ENCODE peak calls at places on chromosomes 12 and 14, in eight cellular contexts. I, L, Q, R, A, K, P and N are unnamed samples.

GRCh38 chr12:51721281-51721940 is 127.1 kb downstream of the FIGNL2 start:
- DNase-seq in I (no peak), L (peak; percentile 61), Q (no peak), R (peak; percentile 5), A (peak; percentile 29), K (no peak), P (peak; percentile 83), N (no peak)

GRCh38 chr14:20730921-20731320 is 14.8 kb upstream of the EDDM3A start:
- DNase-seq in I (no peak), L (no peak), Q (no peak), R (no peak), A (no peak), K (no peak), P (no peak), N (no peak)

GRCh38 chr12:46675736-46676135 is 150.1 kb downstream of the SLC38A4 start:
- DNase-seq in I (peak; percentile 57), L (peak; percentile 58), Q (no peak), R (peak; percentile 25), A (peak; percentile 62), K (no peak), P (peak; percentile 74), N (no peak)

GRCh38 chr12:121837680-121838079 is 21.0 kb downstream of the HPD start:
- DNase-seq in I (no peak), L (no peak), Q (no peak), R (no peak), A (no peak), K (no peak), P (no peak), N (no peak)

GRCh38 chr12:113555226-113555625 is 83.6 kb upstream of the LHX5 start:
- DNase-seq in I (no peak), L (no peak), Q (no peak), R (no peak), A (no peak), K (no peak), P (no peak), N (no peak)

GRCh38 chr12:11943919-11944318 is 126.8 kb upstream of the BCL2L14 start:
- DNase-seq in I (no peak), L (no peak), Q (no peak), R (no peak), A (no peak), K (no peak), P (no peak), N (no peak)

GRCh38 chr12:46461907-46462605 is 89.5 kb upstream of the SLC38A2 start:
- DNase-seq in I (no peak), L (peak; percentile 14), Q (no peak), R (no peak), A (no peak), K (no peak), P (no peak), N (no peak)

GRCh38 chr12:15592934-15593333 is 196.3 kb downstream of the EPS8 start:
- DNase-seq in I (no peak), L (no peak), Q (no peak), R (no peak), A (peak; percentile 44), K (no peak), P (no peak), N (no peak)

GRCh38 chr14:66281036-66281776 is 205.0 kb upstream of the CCDC196 start:
- DNase-seq in I (no peak), L (no peak), Q (no peak), R (no peak), A (peak; percentile 24), K (peak; percentile 79), P (peak; percentile 83), N (no peak)

GRCh38 chr12:115998119-115998633 is 279.3 kb downstream of the MED13L start:
- DNase-seq in I (peak; percentile 21), L (peak; percentile 59), Q (no peak), R (peak; percentile 34), A (peak; percentile 79), K (no peak), P (no peak), N (peak; percentile 50)

GRCh38 chr12:58656254-58657009 is 263.9 kb downstream of the LRIG3 start:
- DNase-seq in I (no peak), L (no peak), Q (no peak), R (no peak), A (no peak), K (no peak), P (no peak), N (no peak)

GRCh38 chr14:102554835-102555819 is 37.3 kb upstream of the RCOR1 start:
- DNase-seq in I (peak; percentile 34), L (peak; percentile 75), Q (peak; percentile 28), R (peak; percentile 59), A (no peak), K (no peak), P (peak; percentile 82), N (no peak)

GRCh38 chr12:48454675-48455074 is 17.7 kb upstream of the ANP32D start:
- DNase-seq in I (peak; percentile 24), L (no peak), Q (no peak), R (peak; percentile 34), A (peak; percentile 57), K (no peak), P (no peak), N (peak; percentile 31)

GRCh38 chr14:104426771-104427125 is 152.8 kb upstream of the C14orf180 start:
- DNase-seq in I (no peak), L (no peak), Q (no peak), R (no peak), A (no peak), K (peak; percentile 56), P (no peak), N (no peak)

GRCh38 chr12:47235258-47236040 is 155.7 kb upstream of the AMIGO2 start:
- DNase-seq in I (no peak), L (no peak), Q (no peak), R (no peak), A (no peak), K (no peak), P (no peak), N (no peak)

GRCh38 chr12:113222730-113223531 is 1.7 kb downstream of the TPCN1 start:
- DNase-seq in I (no peak), L (no peak), Q (no peak), R (peak; percentile 22), A (peak; percentile 94), K (no peak), P (peak; percentile 89), N (peak; percentile 50)

GRCh38 chr12:7915911-7916403 is 20.0 kb downstream of the SLC2A3 start:
- DNase-seq in I (no peak), L (no peak), Q (no peak), R (no peak), A (no peak), K (no peak), P (no peak), N (no peak)

GRCh38 chr12:203462-204260 is 10.3 kb downstream of the SLC6A12 start:
- DNase-seq in I (no peak), L (peak; percentile 75), Q (no peak), R (no peak), A (no peak), K (no peak), P (no peak), N (no peak)

GRCh38 chr14:23186913-23187654 is 3.6 kb upstream of the SLC7A8 start:
- DNase-seq in I (peak; percentile 32), L (peak; percentile 66), Q (no peak), R (peak; percentile 22), A (peak; percentile 83), K (no peak), P (no peak), N (peak; percentile 56)

GRCh38 chr12:47949441-47950341 is 13.7 kb upstream of the TMEM106C start:
- DNase-seq in I (peak; percentile 58), L (peak; percentile 85), Q (peak; percentile 40), R (peak; percentile 31), A (peak; percentile 77), K (no peak), P (peak; percentile 92), N (no peak)

GRCh38 chr14:60266021-60266937 is 17.3 kb downstream of the PPM1A start:
- DNase-seq in I (no peak), L (no peak), Q (no peak), R (peak; percentile 22), A (peak; percentile 39), K (no peak), P (no peak), N (peak; percentile 46)

GRCh38 chr14:29926228-29926627 is 1.4 kb downstream of the PRKD1 start:
- DNase-seq in I (no peak), L (peak; percentile 39), Q (no peak), R (no peak), A (no peak), K (no peak), P (no peak), N (no peak)
- H3K4me3 ChIP-seq in I (peak overlapping the region; percentile 87), L (peak overlapping the region; percentile 99), Q (no peak overlapping the region), R (no peak overlapping the region), A (peak overlapping the region; percentile 96), K (peak overlapping the region; percentile 93), P (peak overlapping the region; percentile 75), N (no peak overlapping the region)

GRCh38 chr12:128381961-128382360 is 115.0 kb downstream of the TMEM132C start:
- DNase-seq in I (no peak), L (no peak), Q (no peak), R (no peak), A (no peak), K (no peak), P (no peak), N (no peak)
- H3K4me3 ChIP-seq in I (no peak overlapping the region), L (no peak overlapping the region), Q (no peak overlapping the region), R (no peak overlapping the region), A (no peak overlapping the region), K (no peak overlapping the region), P (no peak overlapping the region), N (no peak overlapping the region)

GRCh38 chr12:32451816-32452215 is 52.5 kb downstream of the FGD4 start:
- DNase-seq in I (no peak), L (no peak), Q (no peak), R (no peak), A (no peak), K (no peak), P (no peak), N (no peak)

GRCh38 chr12:32454075-32454474 is 54.7 kb downstream of the FGD4 start:
- DNase-seq in I (no peak), L (no peak), Q (no peak), R (no peak), A (peak; percentile 74), K (no peak), P (no peak), N (no peak)

GRCh38 chr12:32457251-32458025 is 58.1 kb downstream of the FGD4 start:
- DNase-seq in I (peak; percentile 21), L (no peak), Q (no peak), R (no peak), A (peak; percentile 24), K (no peak), P (no peak), N (no peak)

GRCh38 chr12:32454866-32455265 is 55.5 kb downstream of the FGD4 start:
- DNase-seq in I (no peak), L (no peak), Q (no peak), R (no peak), A (no peak), K (no peak), P (no peak), N (no peak)

DNA sequence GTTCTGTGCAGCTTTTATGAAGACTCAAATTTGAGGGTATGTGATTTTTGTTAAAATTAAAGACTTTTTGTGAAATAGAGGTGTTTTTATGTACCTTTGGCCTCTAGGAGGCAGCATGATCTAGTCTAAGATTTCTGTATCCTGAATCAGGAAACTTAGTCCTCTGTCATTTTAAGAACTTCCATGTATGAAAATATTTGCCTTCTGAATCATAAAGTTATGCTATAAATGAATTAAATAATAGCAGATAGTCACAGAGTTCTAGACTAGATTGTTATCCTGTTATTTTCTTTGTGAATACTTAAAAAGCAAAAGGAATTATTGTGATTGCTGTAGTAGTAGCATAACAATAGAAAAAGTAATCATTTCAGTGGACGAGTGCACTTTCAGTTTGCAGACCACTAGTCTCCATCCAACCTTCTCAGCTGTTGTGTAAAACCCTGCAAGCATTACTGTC is 56.3 kb downstream of the FGD4 start:
- DNase-seq in I (peak; percentile 87), L (peak; percentile 69), Q (no peak), R (peak; percentile 29), A (peak; percentile 84), K (no peak), P (no peak), N (peak; percentile 51)
- H3K4me3 ChIP-seq in I (peak overlapping the region; percentile 59), L (no peak overlapping the region), Q (no peak overlapping the region), R (no peak overlapping the region), A (peak overlapping the region; percentile 35), K (peak overlapping the region; percentile 58), P (peak overlapping the region; percentile 60), N (no peak overlapping the region)

GRCh38 chr12:108629156-108629555 is 4.5 kb downstream of the SELPLG start:
- DNase-seq in I (no peak), L (no peak), Q (no peak), R (no peak), A (no peak), K (no peak), P (no peak), N (no peak)
- H3K4me3 ChIP-seq in I (peak overlapping the region; percentile 62), L (no peak overlapping the region), Q (peak overlapping the region; percentile 47), R (peak overlapping the region; percentile 81), A (no peak overlapping the region), K (peak overlapping the region; percentile 40), P (no peak overlapping the region), N (peak overlapping the region; percentile 41)